ENCODE peak calls at places on chromosome 1, in eight cellular contexts. U, W, N, R, Z, K, M and Q are unnamed samples.

GRCh38 chr1:50415235-50416149 is 7.8 kb downstream of the DMRTA2 start:
- DNase-seq in U (no peak), N (no peak), W (no peak), K (peak), Z (no peak), R (no peak), M (no peak), Q (no peak)

GRCh38 chr1:34924759-34925555 is 4.5 kb downstream of the DLGAP3 start:
- DNase-seq in N (peak), K (peak), R (peak), U (no peak), M (peak), Z (peak), W (peak), Q (peak)

GRCh38 chr1:45953934-45954333 is 150.5 kb downstream of the MAST2 start:
- DNase-seq in M (no peak), W (no peak), K (peak), N (peak), R (no peak), U (no peak), Z (no peak), Q (peak)

GRCh38 chr1:55257958-55258357 is 42.8 kb upstream of the USP24 start:
- DNase-seq in U (no peak), Z (peak), R (no peak), K (no peak), N (no peak), M (peak), W (no peak), Q (no peak)

GRCh38 chr1:116709666-116710167 is 42.2 kb upstream of the IGSF3 start:
- DNase-seq in M (no peak), N (no peak), K (no peak), W (no peak), U (no peak), Z (no peak), R (no peak), Q (no peak)

GRCh38 chr1:20719261-20719660 is 1.5 kb upstream of the KIF17 start:
- DNase-seq in Z (no peak), W (no peak), R (no peak), M (no peak), N (no peak), K (no peak), U (no peak), Q (no peak)

GRCh38 chr1:24683713-24684162 is 40.6 kb downstream of the SRRM1 start:
- DNase-seq in N (peak), R (peak), U (no peak), Z (no peak), W (no peak), K (peak), M (no peak), Q (peak)

GRCh38 chr1:225911207-225912130 is 12.6 kb downstream of the PYCR2 start:
- DNase-seq in Z (peak), U (no peak), R (peak), W (peak), N (peak), M (peak), K (peak), Q (peak)

GRCh38 chr1:168728452-168729404 is at the start of gene DPT:
- DNase-seq in W (peak), K (no peak), M (no peak), R (no peak), Z (no peak), N (peak), U (no peak), Q (peak)

GRCh38 chr1:181936269-181936668 is 125.2 kb downstream of the ZNF648 start:
- DNase-seq in R (no peak), Z (no peak), W (no peak), U (no peak), K (no peak), N (no peak), M (no peak), Q (no peak)

GRCh38 chr1:159879977-159880376 is 17.5 kb upstream of the VSIG8 start:
- DNase-seq in W (no peak), R (no peak), M (no peak), Z (no peak), U (no peak), K (no peak), N (peak), Q (no peak)

GRCh38 chr1:5754817-5755551 is 237.2 kb downstream of the NPHP4 start:
- DNase-seq in K (no peak), M (no peak), Z (no peak), W (no peak), U (no peak), R (no peak), N (no peak), Q (no peak)